ENCODE peak calls at places on chromosomes 6 and 20, in four cellular contexts. One of them, this sample, is unnamed.

GRCh38 chr6:42045538-42046460 is 4.5 kb upstream of the TAF8 start:
- DNase-seq in GM04504: peak; percentile 21
- DNase-seq in neural crest cell: no peak
- DNase-seq in tibial artery: peak; percentile 97
- DNase-seq in this sample: no peak

GRCh38 chr6:42702200-42702599 is 20.2 kb downstream of the PRPH2 start:
- DNase-seq in neural crest cell: no peak
- DNase-seq in GM04504: no peak
- DNase-seq in tibial artery: no peak
- DNase-seq in this sample: no peak

GRCh38 chr20:8481636-8482035 is 349.6 kb downstream of the PLCB1 start:
- DNase-seq in GM04504: no peak
- DNase-seq in neural crest cell: no peak
- DNase-seq in tibial artery: no peak
- DNase-seq in this sample: no peak

GRCh38 chr20:34639755-34640222 is 37.1 kb downstream of the PIGU start:
- DNase-seq in GM04504: no peak
- DNase-seq in neural crest cell: no peak
- DNase-seq in tibial artery: no peak
- DNase-seq in this sample: no peak

GRCh38 chr6:144857086-144857485 is 572.0 kb downstream of the UTRN start:
- DNase-seq in neural crest cell: no peak
- DNase-seq in GM04504: no peak
- DNase-seq in tibial artery: no peak
- DNase-seq in this sample: no peak

GRCh38 chr6:26532699-26533523 is 5.3 kb upstream of the HMGN4 start:
- DNase-seq in GM04504: peak; percentile 83
- DNase-seq in tibial artery: peak; percentile 93
- DNase-seq in neural crest cell: peak; percentile 95
- DNase-seq in this sample: no peak

GRCh38 chr20:48826883-48827771 is 672 bp downstream of the PREX1 start:
- DNase-seq in neural crest cell: peak; percentile 45
- DNase-seq in GM04504: no peak
- DNase-seq in tibial artery: no peak
- DNase-seq in this sample: peak; percentile 56

GRCh38 chr20:63642518-63643247 is 10.5 kb downstream of the STMN3 start:
- DNase-seq in neural crest cell: no peak
- DNase-seq in GM04504: no peak
- DNase-seq in tibial artery: no peak
- DNase-seq in this sample: no peak

GRCh38 chr6:41371461-41371991 is 36.1 kb downstream of the NCR2 start:
- DNase-seq in neural crest cell: peak; percentile 44
- DNase-seq in tibial artery: peak; percentile 72
- DNase-seq in GM04504: no peak
- DNase-seq in this sample: no peak

GRCh38 chr20:18287546-18287914 is 797 bp upstream of the ZNF133 start:
- DNase-seq in GM04504: no peak
- DNase-seq in tibial artery: no peak
- DNase-seq in neural crest cell: no peak
- DNase-seq in this sample: no peak

GRCh38 chr6:132133734-132134490 is 182.7 kb upstream of the CCN2 start:
- DNase-seq in GM04504: no peak
- DNase-seq in tibial artery: peak; percentile 71
- DNase-seq in neural crest cell: no peak
- DNase-seq in this sample: no peak

GRCh38 chr6:113364781-113365545 is 492.2 kb upstream of the MARCKS start:
- DNase-seq in neural crest cell: no peak
- DNase-seq in GM04504: no peak
- DNase-seq in tibial artery: no peak
- DNase-seq in this sample: no peak

GRCh38 chr6:107361568-107362270 is 97.6 kb downstream of the PDSS2 start:
- DNase-seq in tibial artery: no peak
- DNase-seq in GM04504: peak; percentile 18
- DNase-seq in neural crest cell: no peak
- DNase-seq in this sample: no peak

GRCh38 chr6:29531668-29532067 is 27.9 kb downstream of the UBD start:
- DNase-seq in tibial artery: no peak
- DNase-seq in neural crest cell: no peak
- DNase-seq in GM04504: no peak
- DNase-seq in this sample: peak; percentile 37

GRCh38 chr6:52641826-52642225 is 29.1 kb upstream of the TMEM14A start:
- DNase-seq in neural crest cell: no peak
- DNase-seq in tibial artery: no peak
- DNase-seq in GM04504: no peak
- DNase-seq in this sample: no peak

GRCh38 chr6:43744490-43744889 is 25.5 kb upstream of the VEGFA start:
- DNase-seq in GM04504: no peak
- DNase-seq in tibial artery: peak; percentile 49
- DNase-seq in neural crest cell: no peak
- DNase-seq in this sample: no peak

GRCh38 chr20:709421-709820 is 33.8 kb upstream of the SCRT2 start:
- DNase-seq in tibial artery: peak; percentile 44
- DNase-seq in GM04504: no peak
- DNase-seq in neural crest cell: no peak
- DNase-seq in this sample: no peak

GRCh38 chr20:10448270-10449156 is 13.4 kb downstream of the SLX4IP start:
- DNase-seq in GM04504: no peak
- DNase-seq in tibial artery: no peak
- DNase-seq in neural crest cell: no peak
- DNase-seq in this sample: no peak

GRCh38 chr6:142417331-142417750 is 115.5 kb downstream of the ADGRG6 start:
- DNase-seq in tibial artery: no peak
- DNase-seq in neural crest cell: no peak
- DNase-seq in GM04504: no peak
- DNase-seq in this sample: no peak

GRCh38 chr6:106560966-106561740 is 68.1 kb downstream of the RTN4IP1 start:
- DNase-seq in tibial artery: no peak
- DNase-seq in GM04504: no peak
- DNase-seq in neural crest cell: no peak
- DNase-seq in this sample: no peak

GRCh38 chr6:142075516-142076101 is 57.1 kb upstream of the GJE1 start:
- DNase-seq in neural crest cell: no peak
- DNase-seq in GM04504: no peak
- DNase-seq in tibial artery: no peak
- DNase-seq in this sample: no peak

GRCh38 chr6:124882580-124883393 is 79.5 kb upstream of the RNF217 start:
- DNase-seq in neural crest cell: no peak
- DNase-seq in tibial artery: no peak
- DNase-seq in GM04504: peak; percentile 38
- DNase-seq in this sample: no peak

This sample was measured in 8988T.